ENCODE peak calls at places on chromosomes 12 and 14, in eight cellular contexts. V, P, U, W, M, N, J and R are unnamed samples.
A peak's percentile ranks its signal among the peaks of the same experiment; 100 is the strongest.

GRCh38 chr12:42588981-42589464 is 523 bp downstream of the PRICKLE1 start:
- DNase-seq in V (peak; percentile 37), P (no peak), U (no peak), W (no peak), M (no peak), N (peak; percentile 48), J (no peak), R (no peak)

GRCh38 chr12:64450057-64450640 is 1.8 kb upstream of the TBK1 start:
- DNase-seq in V (no peak), P (no peak), U (no peak), W (no peak), M (no peak), N (no peak), J (no peak), R (no peak)

GRCh38 chr14:24032727-24033418 is 18.9 kb upstream of the CARMIL3 start:
- DNase-seq in V (peak; percentile 41), P (peak; percentile 87), U (no peak), W (peak; percentile 78), M (no peak), N (peak; percentile 83), J (no peak), R (no peak)

GRCh38 chr12:96056646-96057455 is 21.5 kb upstream of the LTA4H start:
- DNase-seq in V (no peak), P (no peak), U (no peak), W (no peak), M (no peak), N (no peak), J (no peak), R (no peak)

GRCh38 chr12:96478011-96478410 is 11.4 kb upstream of the CFAP54 start:
- DNase-seq in V (no peak), P (no peak), U (no peak), W (no peak), M (no peak), N (no peak), J (no peak), R (no peak)

GRCh38 chr14:98623806-98624430 is 648.1 kb downstream of the BCL11B start:
- DNase-seq in V (peak; percentile 0), P (no peak), U (no peak), W (peak; percentile 2), M (no peak), N (no peak), J (no peak), R (no peak)

GRCh38 chr12:91781114-91781513 is 364.5 kb downstream of the BTG1 start:
- DNase-seq in V (peak; percentile 49), P (peak; percentile 44), U (no peak), W (no peak), M (no peak), N (peak; percentile 18), J (no peak), R (no peak)

GRCh38 chr12:20212658-20213387 is 155.5 kb upstream of the PDE3A start:
- DNase-seq in V (peak; percentile 100), P (peak; percentile 80), U (no peak), W (peak; percentile 89), M (no peak), N (peak; percentile 100), J (no peak), R (no peak)

GRCh38 chr12:98572010-98572409 is 21.5 kb upstream of the SLC25A3 start:
- DNase-seq in V (no peak), P (no peak), U (no peak), W (no peak), M (no peak), N (no peak), J (no peak), R (no peak)

GRCh38 chr12:28887591-28887990 is 261.5 kb upstream of the FAR2 start:
- DNase-seq in V (no peak), P (no peak), U (no peak), W (no peak), M (no peak), N (no peak), J (no peak), R (no peak)

GRCh38 chr12:74790958-74791357 is 253.3 kb downstream of the ATXN7L3B start:
- DNase-seq in V (no peak), P (no peak), U (no peak), W (no peak), M (no peak), N (no peak), J (no peak), R (no peak)

GRCh38 chr12:76413121-76413520 is 64.9 kb upstream of the BBS10 start:
- DNase-seq in V (no peak), P (peak; percentile 23), U (no peak), W (no peak), M (no peak), N (no peak), J (no peak), R (no peak)

GRCh38 chr14:40308240-40308639 is 876.0 kb upstream of the FBXO33 start:
- DNase-seq in V (no peak), P (no peak), U (no peak), W (no peak), M (no peak), N (no peak), J (no peak), R (no peak)

GRCh38 chr12:20472089-20472488 is 103.8 kb downstream of the PDE3A start:
- DNase-seq in V (no peak), P (no peak), U (no peak), W (no peak), M (no peak), N (no peak), J (no peak), R (no peak)

GRCh38 chr14:70188608-70189540 is at the start of gene SLC8A3:
- DNase-seq in V (peak; percentile 32), P (peak; percentile 56), U (no peak), W (no peak), M (no peak), N (peak; percentile 42), J (peak; percentile 69), R (no peak)

GRCh38 chr12:57726151-57726883 is 12.2 kb downstream of the AGAP2 start:
- DNase-seq in V (peak; percentile 75), P (peak; percentile 69), U (no peak), W (no peak), M (no peak), N (peak; percentile 83), J (no peak), R (no peak)

GRCh38 chr14:78598046-78598652 is 428.0 kb downstream of the NRXN3 start:
- DNase-seq in V (peak; percentile 46), P (peak; percentile 39), U (no peak), W (peak; percentile 19), M (peak; percentile 10), N (peak; percentile 39), J (peak; percentile 68), R (no peak)

GRCh38 chr14:44960146-44960545 is 1.6 kb downstream of the KLHL28 start:
- DNase-seq in V (peak; percentile 16), P (peak; percentile 13), U (no peak), W (no peak), M (no peak), N (no peak), J (no peak), R (no peak)

GRCh38 chr12:50017047-50017446 is 8.2 kb downstream of the RACGAP1 start:
- DNase-seq in V (peak; percentile 86), P (peak; percentile 25), U (no peak), W (peak; percentile 81), M (no peak), N (peak; percentile 98), J (no peak), R (no peak)

GRCh38 chr14:65131176-65131765 is 29.0 kb upstream of the MAX start:
- DNase-seq in V (peak; percentile 21), P (peak; percentile 95), U (no peak), W (no peak), M (no peak), N (peak; percentile 6), J (no peak), R (no peak)

GRCh38 chr12:100827901-100828520 is 33.4 kb downstream of the ANO4 start:
- DNase-seq in V (peak; percentile 54), P (peak; percentile 47), U (no peak), W (no peak), M (no peak), N (peak; percentile 61), J (no peak), R (no peak)

GRCh38 chr12:75862692-75863471 is 168.7 kb downstream of the PHLDA1 start:
- DNase-seq in V (peak; percentile 61), P (peak; percentile 99), U (no peak), W (no peak), M (no peak), N (peak; percentile 70), J (no peak), R (no peak)

GRCh38 chr14:54942913-54943312 is 40.3 kb upstream of the GCH1 start:
- DNase-seq in V (no peak), P (no peak), U (no peak), W (no peak), M (no peak), N (no peak), J (no peak), R (no peak)

GRCh38 chr14:23364604-23365352 is at the start of gene EFS:
- DNase-seq in V (peak; percentile 9), P (no peak), U (no peak), W (no peak), M (no peak), N (peak; percentile 49), J (no peak), R (no peak)

GRCh38 chr12:58364389-58365086 is 423.2 kb downstream of the ATP23 start:
- DNase-seq in V (peak; percentile 99), P (peak; percentile 98), U (no peak), W (no peak), M (no peak), N (peak; percentile 98), J (no peak), R (no peak)

GRCh38 chr14:96120941-96121340 is 81.8 kb downstream of the C14orf132 start:
- DNase-seq in V (no peak), P (no peak), U (no peak), W (no peak), M (no peak), N (no peak), J (no peak), R (no peak)

GRCh38 chr14:99513946-99514551 is 32.8 kb downstream of the CCNK start:
- DNase-seq in V (no peak), P (no peak), U (no peak), W (no peak), M (no peak), N (no peak), J (peak; percentile 28), R (no peak)

GRCh38 chr12:45309826-45310626 is 94.1 kb downstream of the ANO6 start:
- DNase-seq in V (peak; percentile 36), P (no peak), U (no peak), W (no peak), M (no peak), N (peak; percentile 45), J (no peak), R (no peak)

GRCh38 chr14:24887623-24888304 is 162.2 kb downstream of the STXBP6 start:
- DNase-seq in V (peak; percentile 23), P (peak; percentile 32), U (no peak), W (no peak), M (no peak), N (no peak), J (no peak), R (no peak)

GRCh38 chr14:22184157-22185025 is 404.6 kb downstream of the DAD1 start:
- DNase-seq in V (peak; percentile 76), P (peak; percentile 28), U (no peak), W (no peak), M (no peak), N (peak; percentile 40), J (no peak), R (no peak)